ENCODE peak calls at places on chromosome 19, in six cellular contexts. H is CD4-positive, CD25-positive, alpha-beta regulatory T cell; K is tibial artery; W is hepatocyte; X is A673; O is body of pancreas. S is an unnamed sample. For H3K4me1, the result is how much of the 10 kb centered on the place peaks cover.

GRCh38 chr19:15954820-15955219 is 6.0 kb downstream of the OR10H4 start:
- DNase-seq in O (no peak), X (no peak), W (no peak), K (no peak), H (no peak), S (peak)

GRCh38 chr19:46660008-46660517 is 919 bp downstream of the DACT3 start:
- DNase-seq in H (no peak), W (peak), K (no peak), X (peak), O (no peak), S (no peak)

GRCh38 chr19:46378268-46378667 is 31.4 kb downstream of the PPP5C start:
- DNase-seq in X (peak), W (peak), H (no peak), K (no peak), O (no peak), S (no peak)

GRCh38 chr19:6333439-6333838 is at the start of gene ACER1:
- DNase-seq in W (no peak), X (no peak), H (no peak), K (no peak), O (no peak), S (peak)

GRCh38 chr19:1844536-1845515 is 3.5 kb downstream of the REXO1 start:
- DNase-seq in X (no peak), O (no peak), W (no peak), K (no peak), H (no peak), S (no peak)

GRCh38 chr19:49342291-49342721 is 7.1 kb downstream of the CD37 start:
- DNase-seq in O (no peak), K (no peak), X (no peak), H (no peak), W (no peak), S (no peak)

GRCh38 chr19:43229315-43229714 is 23.9 kb upstream of the PSG4 start:
- DNase-seq in K (no peak), X (no peak), O (no peak), H (no peak), W (no peak), S (peak)

GRCh38 chr19:46691104-46691503 is 25.8 kb downstream of the PRKD2 start:
- DNase-seq in W (no peak), O (no peak), H (no peak), K (no peak), X (no peak), S (no peak)

GRCh38 chr19:11806354-11807098 is 7.5 kb upstream of the ZNF440 start:
- DNase-seq in X (no peak), W (no peak), K (no peak), O (no peak), H (no peak), S (no peak)

GRCh38 chr19:558770-559439 is 13.5 kb upstream of the BSG start:
- DNase-seq in H (no peak), O (no peak), X (no peak), K (no peak), W (no peak), S (no peak)

GRCh38 chr19:35070471-35070870 is 28.9 kb downstream of the HPN start:
- DNase-seq in H (no peak), K (no peak), W (no peak), O (no peak), X (no peak), S (no peak)

GRCh38 chr19:51564791-51565190 is 6.3 kb upstream of the ZNF175 start:
- DNase-seq in K (no peak), W (no peak), X (no peak), O (no peak), H (no peak), S (no peak)

GRCh38 chr19:991932-992669 is 8.0 kb downstream of the WDR18 start:
- DNase-seq in O (no peak), K (no peak), H (no peak), W (no peak), X (no peak), S (no peak)

GRCh38 chr19:4713384-4713951 is 10.2 kb downstream of the DPP9 start:
- DNase-seq in K (peak), O (peak), X (no peak), H (no peak), W (peak), S (peak)

GRCh38 chr19:38482496-38482895 is 49.0 kb downstream of the RYR1 start:
- DNase-seq in K (no peak), W (no peak), X (no peak), H (no peak), O (no peak), S (no peak)

GRCh38 chr19:34692541-34692940 is 15.1 kb downstream of the ZNF302 start:
- DNase-seq in X (no peak), K (no peak), H (no peak), W (no peak), O (no peak), S (peak)

GRCh38 chr19:6480843-6481415 is 658 bp downstream of the DENND1C start:
- DNase-seq in O (no peak), X (no peak), W (no peak), K (no peak), H (peak), S (no peak)

GRCh38 chr19:22610121-22610520 is 24.0 kb upstream of the ZNF492 start:
- DNase-seq in K (peak), H (no peak), W (no peak), X (no peak), O (no peak), S (no peak)

GRCh38 chr19:11418518-11419506 is at the start of gene RGL3:
- DNase-seq in W (peak), K (peak), O (peak), X (no peak), H (no peak), S (peak)

GRCh38 chr19:39852882-39853281 is 6.7 kb upstream of the FBL start:
- DNase-seq in X (no peak), H (no peak), O (no peak), W (no peak), K (no peak), S (no peak)

GRCh38 chr19:52028780-52029123 is 573 bp upstream of the ZNF614 start:
- DNase-seq in H (no peak), K (no peak), X (no peak), W (no peak), O (no peak), S (peak)

GRCh38 chr19:8494158-8494557 is 8.3 kb downstream of the PRAM1 start:
- DNase-seq in O (no peak), H (no peak), X (no peak), K (no peak), W (no peak), S (no peak)

GRCh38 chr19:19474950-19475781 is 40.2 kb downstream of the TSSK6 start:
- DNase-seq in O (no peak), X (no peak), H (no peak), W (no peak), K (no peak), S (no peak)

GRCh38 chr19:374886-375235 is 30.3 kb upstream of the MIER2 start:
- DNase-seq in X (no peak), K (no peak), O (no peak), W (no peak), H (no peak), S (no peak)

GRCh38 chr19:29573486-29573885 is 32.6 kb upstream of the POP4 start:
- DNase-seq in K (no peak), W (no peak), O (no peak), H (no peak), X (no peak), S (no peak)

GRCh38 chr19:48290341-48290922 is 20.6 kb downstream of the ZNF114 start:
- DNase-seq in K (no peak), O (no peak), W (peak), H (no peak), X (peak), S (no peak)
- H3K4me3 ChIP-seq in K (peak), O (no peak), W (peak), H (no peak), X (peak), S (peak)

GRCh38 chr19:17985037-17985818 is 18.3 kb downstream of the KCNN1 start:
- DNase-seq in W (peak), O (no peak), H (no peak), K (no peak), X (no peak), S (no peak)
- H3K4me1 ChIP-seq in W (under half), O (under half), H (under half), K (under half), X (under half), S (under half)

GRCh38 chr19:27986299-27986698 is 1226.7 kb downstream of the UQCRFS1 start:
- DNase-seq in X (no peak), W (no peak), K (no peak), O (no peak), H (no peak), S (no peak)
- H3K4me3 ChIP-seq in X (no peak), W (no peak), K (no peak), O (no peak), H (no peak), S (no peak)

GRCh38 chr19:2848625-2849024 is 7.3 kb downstream of the ZNF555 start:
- DNase-seq in X (no peak), H (no peak), O (no peak), W (no peak), K (no peak), S (no peak)
- H3K4me1 ChIP-seq in X (under half), H (under half), O (under half), W (under half), K (under half), S (under half)

DNA sequence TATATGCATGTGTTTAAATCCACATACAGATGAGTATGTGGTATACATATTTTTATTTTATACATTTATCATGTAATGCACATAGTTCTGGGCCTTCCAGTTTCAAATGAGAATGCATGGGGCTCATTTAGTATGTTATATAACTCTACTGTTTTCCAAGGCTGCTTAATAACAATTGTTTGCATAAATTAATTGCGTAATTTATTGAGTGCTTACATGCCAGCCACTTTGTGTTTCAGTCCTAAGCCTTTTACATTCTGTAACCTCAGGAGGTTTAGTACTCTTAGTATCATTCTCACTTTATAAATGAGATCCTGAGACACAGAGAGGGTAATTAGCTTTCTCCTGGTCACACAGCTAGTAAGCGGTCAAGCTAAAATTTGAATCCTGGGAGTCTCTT is 16.7 kb upstream of the CACNG8 start:
- DNase-seq in O (no peak), W (no peak), X (no peak), K (no peak), H (no peak), S (no peak)
- H3K4me3 ChIP-seq in O (no peak), W (no peak), X (no peak), K (no peak), H (no peak), S (no peak)

DNA sequence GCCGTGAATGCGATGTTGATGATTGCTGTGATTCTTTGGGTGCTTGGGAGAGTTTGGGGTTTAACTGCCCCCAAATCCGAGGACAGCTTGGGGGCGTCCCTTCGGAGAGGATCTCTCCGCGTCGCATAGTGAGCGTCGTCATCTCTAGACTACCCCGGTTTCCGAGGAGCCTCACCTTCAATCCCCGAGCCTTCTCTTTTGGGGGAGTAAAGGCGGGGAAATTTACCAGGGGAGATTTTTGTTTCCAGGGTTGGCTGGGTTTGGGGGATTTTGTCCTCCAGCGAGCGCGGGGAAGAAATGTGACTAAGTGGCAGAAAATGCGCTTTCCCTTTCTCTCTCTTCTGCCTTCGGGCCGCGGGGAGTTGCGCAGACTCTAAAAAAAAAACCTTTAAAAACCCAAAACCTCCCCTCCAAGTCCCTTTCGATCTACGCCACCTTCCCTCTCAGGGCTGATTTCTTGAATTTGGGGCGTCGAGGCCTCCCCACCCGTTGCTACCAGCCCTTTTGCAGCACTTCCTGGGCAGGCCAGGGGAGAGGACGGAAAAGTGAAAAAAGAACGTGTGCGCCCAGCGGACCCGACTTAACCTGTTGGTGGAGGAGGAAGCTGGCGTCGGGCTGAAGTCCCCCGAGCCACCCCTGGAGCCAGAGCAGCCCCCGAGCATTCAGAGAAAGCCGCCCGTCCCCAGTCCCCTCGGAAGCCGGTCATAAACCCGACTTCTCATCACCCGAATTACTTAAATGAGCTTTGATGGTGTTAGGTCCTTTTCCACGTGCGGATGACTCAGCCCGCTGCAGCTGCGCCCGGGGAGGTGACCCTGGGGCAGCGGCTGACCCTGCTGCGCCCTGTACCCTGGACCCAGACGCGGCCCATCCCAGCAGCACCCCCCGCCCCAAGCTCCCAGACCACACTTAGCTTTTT is 17.7 kb downstream of the NFIX start:
- DNase-seq in O (no peak), W (peak), X (peak), H (peak), K (peak), S (peak)
- H3K4me1 ChIP-seq in O (under half), W (under half), X (under half), H (under half), K (under half), S (under half)

DNA sequence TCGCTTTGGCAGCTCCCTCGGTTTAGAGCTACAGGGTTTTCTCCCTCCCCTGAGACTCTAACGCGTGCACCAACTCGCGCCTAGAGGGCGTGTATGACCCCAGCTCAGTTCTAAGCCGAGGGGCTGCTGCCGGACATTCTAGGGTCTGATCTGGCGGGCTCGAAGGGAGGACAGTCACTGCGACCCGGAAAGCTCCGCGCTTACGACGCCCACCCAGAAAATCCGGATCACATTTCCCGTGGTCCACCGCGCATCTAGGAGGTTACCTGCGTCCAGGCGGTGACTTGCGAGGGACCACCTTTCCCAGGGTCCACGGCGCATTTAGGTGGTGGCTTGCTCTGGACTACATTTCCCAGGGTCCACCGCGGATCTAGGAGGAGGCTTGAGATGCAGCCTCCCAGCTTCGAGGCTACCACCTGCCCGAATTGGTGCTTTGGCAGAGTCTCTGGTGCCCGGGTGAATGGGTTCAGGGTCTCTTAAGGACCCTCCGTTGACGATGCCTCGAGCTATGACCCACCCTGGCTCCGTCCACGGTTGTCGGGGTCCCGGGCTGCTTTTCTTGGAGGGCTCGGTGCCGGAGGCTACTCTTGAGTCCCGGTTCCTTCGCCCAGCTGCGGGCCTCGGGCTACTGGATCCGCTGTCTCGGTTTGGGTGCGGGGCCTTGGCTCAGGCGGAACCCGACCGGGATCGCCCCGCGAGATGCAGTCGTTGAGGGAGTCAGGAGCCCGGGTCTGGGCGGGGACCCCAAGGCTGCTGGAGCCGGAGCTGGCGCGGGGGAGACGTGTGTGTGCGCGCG is 30.5 kb downstream of the ZNF146 start:
- DNase-seq in O (no peak), X (peak), H (no peak), W (no peak), K (no peak), S (no peak)
- H3K4me3 ChIP-seq in O (no peak), X (peak), H (no peak), W (no peak), K (peak), S (no peak)

GRCh38 chr19:31313291-31314030 is 35.8 kb downstream of the TSHZ3 start:
- DNase-seq in X (no peak), W (no peak), H (no peak), K (no peak), O (no peak), S (no peak)

GRCh38 chr19:31315621-31316011 is 33.6 kb downstream of the TSHZ3 start:
- DNase-seq in O (no peak), K (no peak), X (no peak), W (no peak), H (no peak), S (no peak)

GRCh38 chr19:31314156-31314555 is 35.1 kb downstream of the TSHZ3 start:
- DNase-seq in K (no peak), O (no peak), X (no peak), H (no peak), W (no peak), S (peak)

GRCh38 chr19:31316201-31316951 is 32.9 kb downstream of the TSHZ3 start:
- DNase-seq in W (no peak), X (peak), O (peak), K (peak), H (no peak), S (no peak)

GRCh38 chr19:31314849-31315620 is 34.2 kb downstream of the TSHZ3 start:
- DNase-seq in X (no peak), O (no peak), W (no peak), K (no peak), H (no peak), S (no peak)
- H3K4me1 ChIP-seq in X (under half), O (under half), W (under half), K (under half), H (under half), S (under half)

S was measured in PC-3.